ENCODE peak calls at places on chromosomes 7 and 10, in five cellular contexts. O is IMR-90, V is A549, C is gastrocnemius medialis, D is A673. T is an unnamed sample.

GRCh38 chr10:100612601-100613595 is 77.2 kb downstream of the HIF1AN start:
- DNase-seq in V (no peak), D (no peak), C (no peak), O (no peak), T (no peak)

GRCh38 chr10:60967854-60968484 is 24.0 kb upstream of the RHOBTB1 start:
- DNase-seq in O (no peak), C (no peak), V (no peak), D (no peak), T (no peak)

GRCh38 chr10:51700228-51700835 is 937 bp upstream of the CSTF2T start:
- DNase-seq in V (no peak), D (no peak), O (no peak), C (peak; percentile 37), T (no peak)

GRCh38 chr10:80579370-80579769 is 41.7 kb downstream of the SH2D4B start:
- DNase-seq in C (no peak), D (no peak), O (no peak), V (no peak), T (no peak)

GRCh38 chr7:72092769-72093168 is 319.4 kb downstream of the CALN1 start:
- DNase-seq in C (no peak), O (no peak), V (no peak), D (no peak), T (no peak)

GRCh38 chr10:36428507-36428906 is 696.9 kb upstream of the ANKRD30A start:
- DNase-seq in C (no peak), D (no peak), V (no peak), O (no peak), T (no peak)

GRCh38 chr10:3980139-3980538 is 195.1 kb upstream of the KLF6 start:
- DNase-seq in V (no peak), D (no peak), O (no peak), C (no peak), T (no peak)

GRCh38 chr7:151883872-151884271 is 7.0 kb upstream of the PRKAG2 start:
- DNase-seq in V (no peak), D (no peak), C (no peak), O (no peak), T (no peak)

GRCh38 chr7:7426686-7427085 is 109.0 kb downstream of the COL28A1 start:
- DNase-seq in C (no peak), D (no peak), V (no peak), O (no peak), T (no peak)

GRCh38 chr7:34371922-34372321 is 286.1 kb upstream of the NPSR1 start:
- DNase-seq in V (no peak), C (no peak), O (no peak), D (no peak), T (peak; percentile 2)

GRCh38 chr7:3754488-3755365 is 453.7 kb downstream of the SDK1 start:
- DNase-seq in O (peak; percentile 56), D (peak; percentile 90), V (no peak), C (no peak), T (peak; percentile 68)

GRCh38 chr10:16505168-16505567 is 16.5 kb downstream of the C1QL3 start:
- DNase-seq in D (peak; percentile 70), V (no peak), O (peak; percentile 12), C (no peak), T (no peak)

GRCh38 chr10:72008096-72008933 is 44.1 kb downstream of the CHST3 start:
- DNase-seq in D (no peak), V (no peak), C (no peak), O (no peak), T (no peak)

GRCh38 chr10:132715791-132716680 is 69.9 kb downstream of the NKX6-2 start:
- DNase-seq in D (no peak), V (no peak), O (no peak), C (no peak), T (no peak)

GRCh38 chr7:104956753-104957450 is 57.1 kb upstream of the KMT2E start:
- DNase-seq in O (peak; percentile 98), D (no peak), V (no peak), C (no peak), T (peak; percentile 93)

GRCh38 chr7:19269301-19269700 is 124.1 kb upstream of the FERD3L start:
- DNase-seq in V (no peak), C (no peak), O (no peak), D (no peak), T (peak; percentile 15)

GRCh38 chr7:147432068-147432467 is 1158.5 kb upstream of the C7orf33 start:
- DNase-seq in O (peak; percentile 48), C (no peak), V (no peak), D (peak; percentile 28), T (peak; percentile 25)

GRCh38 chr7:125059861-125060456 is 130.3 kb upstream of the POT1 start:
- DNase-seq in V (no peak), O (peak; percentile 3), D (peak; percentile 32), C (no peak), T (no peak)

GRCh38 chr7:158487546-158488224 is 99.9 kb downstream of the PTPRN2 start:
- DNase-seq in O (no peak), C (no peak), D (no peak), V (no peak), T (no peak)

GRCh38 chr7:41731486-41732278 is 28.8 kb upstream of the INHBA start:
- DNase-seq in O (no peak), D (no peak), C (no peak), V (no peak), T (no peak)

GRCh38 chr7:77696643-77697534 is 630 bp downstream of the RSBN1L start:
- DNase-seq in D (peak; percentile 74), V (peak; percentile 52), O (peak; percentile 43), C (peak; percentile 43), T (peak; percentile 50)

GRCh38 chr7:114051871-114052324 is 133.1 kb upstream of the PPP1R3A start:
- DNase-seq in D (no peak), C (no peak), V (no peak), O (no peak), T (no peak)

GRCh38 chr7:108415821-108416536 is 40.3 kb downstream of the NRCAM start:
- DNase-seq in V (peak; percentile 80), D (peak; percentile 80), C (no peak), O (no peak), T (peak; percentile 59)

GRCh38 chr7:87628780-87629569 is 777 bp downstream of the RUNDC3B start:
- DNase-seq in D (peak; percentile 1), O (no peak), V (peak; percentile 11), C (peak; percentile 13), T (no peak)

GRCh38 chr10:86252573-86252972 is 114.0 kb downstream of the GRID1 start:
- DNase-seq in V (no peak), C (no peak), O (no peak), D (no peak), T (no peak)

GRCh38 chr10:88952647-88953111 is at the start of gene ACTA2:
- DNase-seq in D (peak; percentile 73), C (no peak), O (peak; percentile 84), V (no peak), T (peak; percentile 52)

DNA sequence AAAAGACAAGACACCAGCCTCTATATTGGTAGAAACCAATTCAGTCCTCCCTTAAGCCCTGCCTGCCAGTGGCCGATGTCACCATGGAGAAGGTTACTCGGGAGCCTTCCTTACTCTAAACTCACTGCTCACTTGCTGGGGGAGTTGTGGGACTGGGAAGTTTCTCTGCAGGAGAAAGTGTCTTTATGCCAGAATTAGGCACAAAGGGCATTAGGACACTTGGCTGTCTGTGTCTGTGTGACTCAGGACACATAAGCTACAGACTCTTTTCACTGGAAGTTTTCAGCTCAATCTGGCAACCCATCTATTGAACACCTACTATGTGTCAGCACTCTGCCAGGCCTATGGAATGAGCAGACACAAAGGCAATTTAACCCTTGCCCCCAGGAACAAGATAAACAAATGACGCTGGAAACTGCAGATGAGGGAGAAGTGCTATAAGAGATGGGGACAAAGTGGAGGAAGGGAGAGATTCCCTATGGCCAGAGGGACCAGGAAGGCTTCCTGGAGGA is 49.5 kb upstream of the CACUL1 start:
- DNase-seq in O (no peak), C (no peak), D (no peak), V (no peak), T (no peak)
- TF ChIP-seq CTCF in O (no peak), C (no peak), D (no peak), V (no peak), T (no peak)

GRCh38 chr7:76146374-76146773 is 55.3 kb upstream of the SRRM3 start:
- DNase-seq in O (no peak), V (no peak), C (no peak), D (no peak), T (no peak)

GRCh38 chr7:76155938-76156337 is 45.8 kb upstream of the SRRM3 start:
- DNase-seq in D (peak; percentile 57), V (peak; percentile 31), C (peak; percentile 52), O (peak; percentile 56), T (peak; percentile 72)

GRCh38 chr7:76151932-76152331 is 49.8 kb upstream of the SRRM3 start:
- DNase-seq in D (no peak), V (no peak), C (no peak), O (no peak), T (no peak)

DNA sequence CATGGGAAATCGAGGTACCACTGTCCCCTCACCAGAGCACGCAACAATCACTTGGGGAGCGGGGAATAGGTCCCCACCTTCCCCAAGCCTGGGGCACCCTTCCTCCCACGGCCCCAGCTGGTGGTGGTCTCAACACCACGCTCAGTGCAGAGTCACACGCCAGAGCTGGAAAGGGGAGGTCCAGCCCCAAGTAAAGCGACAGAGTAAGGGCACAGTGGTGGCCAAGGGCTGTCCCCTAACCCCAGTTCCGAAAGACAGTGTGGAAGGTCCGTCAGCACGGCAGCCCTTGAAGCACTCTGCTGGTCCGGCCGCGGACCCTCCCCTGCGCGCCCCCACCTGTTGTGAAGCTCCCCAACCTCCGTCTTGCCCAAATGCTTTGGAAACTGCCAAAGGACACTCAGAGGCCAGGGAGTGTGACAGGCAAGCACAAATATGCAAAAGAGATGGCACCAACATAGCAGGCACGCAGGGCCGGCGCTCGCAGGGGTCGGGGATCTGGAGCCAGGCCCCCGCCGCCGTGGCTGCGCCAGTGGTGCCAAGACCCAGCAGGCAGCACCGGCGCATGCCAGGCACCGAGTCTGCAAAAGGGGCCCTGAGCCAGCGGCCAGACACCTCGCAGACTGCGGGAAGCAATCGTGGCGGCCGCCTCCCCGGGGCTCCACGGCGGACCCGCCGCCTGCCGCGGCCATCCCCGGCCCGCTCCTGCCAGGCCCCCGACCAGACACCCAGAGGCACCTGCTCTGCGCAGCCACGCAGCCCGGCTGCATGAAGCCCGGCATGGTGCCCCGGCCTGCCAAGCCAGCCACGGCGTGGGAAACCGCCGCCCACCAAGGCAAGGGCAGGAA is 51.6 kb upstream of the SRRM3 start:
- DNase-seq in V (no peak), O (no peak), C (no peak), D (no peak), T (no peak)
- H3K4me3 ChIP-seq in V (no peak overlapping the region), O (no peak overlapping the region), C (no peak overlapping the region), D (no peak overlapping the region), T (no peak overlapping the region)

GRCh38 chr10:122500194-122500593 is 38.8 kb downstream of the HTRA1 start:
- DNase-seq in O (no peak), D (no peak), C (no peak), V (no peak), T (no peak)
- TF ChIP-seq CTCF in O (no peak), D (no peak), C (no peak), V (no peak), T (no peak)

DNA sequence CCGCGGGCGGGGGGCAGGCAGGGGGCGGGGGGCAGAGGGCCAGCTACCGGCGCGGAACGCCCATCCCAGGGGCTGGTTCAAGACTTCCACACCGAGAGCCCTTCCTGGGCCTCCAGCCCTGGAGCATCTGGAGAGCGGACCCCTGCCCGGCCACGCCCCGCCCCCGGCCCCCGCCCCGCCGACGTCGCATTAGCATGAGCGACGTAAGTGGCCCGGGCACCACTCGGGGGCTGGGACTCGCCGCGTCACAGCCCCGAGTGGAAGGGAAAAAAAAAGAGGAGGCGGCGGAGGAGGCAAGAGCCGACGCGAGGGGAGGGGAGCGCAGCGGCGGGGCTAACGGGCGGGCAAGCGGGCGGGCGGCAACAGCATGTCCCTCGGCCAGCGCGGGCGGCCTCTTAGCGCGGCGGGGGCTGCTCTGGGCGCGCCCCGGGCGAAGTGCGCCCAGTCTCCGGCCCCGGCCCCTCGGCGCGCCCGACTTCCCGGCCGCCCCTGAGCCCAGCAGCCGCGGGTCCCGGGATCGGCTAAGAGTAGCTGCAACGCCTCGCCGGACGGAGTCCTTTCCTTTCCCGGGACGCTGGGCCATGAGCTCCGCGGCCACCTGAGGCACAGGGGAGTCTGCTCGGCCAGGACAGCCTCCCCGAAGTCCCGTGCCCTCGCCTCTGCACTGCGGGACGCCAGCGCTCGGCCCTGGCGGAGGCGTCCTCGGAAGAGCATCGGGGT is at the start of gene SLC18A3:
- DNase-seq in C (no peak), D (peak; percentile 28), O (no peak), V (no peak), T (no peak)
- H3K4me3 ChIP-seq in C (no peak within 1 kb of the TSS), D (peak within 1 kb of the TSS; percentile 40), O (no peak within 1 kb of the TSS), V (peak within 1 kb of the TSS; percentile 26), T (no peak within 1 kb of the TSS)